ENCODE peak calls at places on chromosomes 4 and X, in eight cellular contexts. B is Right ventricle myocardium superior; Y is brain microvascular endothelial cell; W is stimulated activated CD8-positive, alpha-beta memory T cell treated with anti-CD3 and anti-CD28 coated beads, Interleukin-7, amount 100 ng/mL, for 1 hour; E is neuronal stem cell; N is AG20443; U is AG10803; P is Caki2. S is an unnamed sample.

GRCh38 chr4:139901516-139902327 is 236.1 kb downstream of the MGST2 start:
- DNase-seq in Y (no peak), P (no peak), N (peak; percentile 49), W (no peak), B (no peak), E (no peak), U (peak; percentile 49), S (no peak)

GRCh38 chr4:14802596-14802995 is 199.7 kb upstream of the CPEB2 start:
- DNase-seq in B (no peak), W (no peak), U (no peak), N (no peak), P (no peak), Y (no peak), E (no peak), S (no peak)

GRCh38 chrX:47574609-47575325 is 7.5 kb upstream of the TIMP1 start:
- DNase-seq in N (no peak), E (no peak), W (no peak), Y (no peak), B (no peak), U (no peak), P (no peak), S (no peak)

GRCh38 chrX:77788050-77788449 is 2.0 kb upstream of the ATRX start:
- DNase-seq in B (no peak), P (peak; percentile 76), Y (no peak), E (no peak), U (peak; percentile 52), N (peak; percentile 37), W (no peak), S (no peak)

GRCh38 chr4:144782345-144782744 is 136.4 kb downstream of the HHIP start:
- DNase-seq in U (no peak), B (no peak), E (no peak), N (no peak), Y (no peak), W (no peak), P (no peak), S (no peak)

GRCh38 chr4:74615411-74615810 is 170.5 kb downstream of the AREG start:
- DNase-seq in U (no peak), E (no peak), N (no peak), B (no peak), Y (no peak), W (no peak), P (no peak), S (no peak)

GRCh38 chrX:150887906-150888465 is 10.5 kb downstream of the CD99L2 start:
- DNase-seq in E (no peak), W (no peak), N (no peak), Y (peak; percentile 22), U (no peak), P (no peak), B (no peak), S (peak; percentile 88)

GRCh38 chrX:136473663-136474062 is 14.1 kb upstream of the BRS3 start:
- DNase-seq in B (no peak), U (no peak), W (no peak), P (no peak), N (no peak), E (no peak), Y (no peak), S (no peak)

GRCh38 chr4:105520819-105521790 is 31.3 kb upstream of the ARHGEF38 start:
- DNase-seq in W (no peak), E (peak; percentile 56), P (peak; percentile 51), Y (peak; percentile 53), U (peak; percentile 33), N (peak; percentile 53), B (no peak), S (peak; percentile 66)

S was measured in foreskin melanocyte.